ENCODE peak calls at places on chromosomes 3 and 15, in five cellular contexts. H, U, E, N and Z are unnamed samples.

GRCh38 chr15:22819651-22820050 is 18.8 kb upstream of the NIPA2 start:
- DNase-seq in H (no peak), U (no peak), E (no peak), N (no peak), Z (no peak)

GRCh38 chr15:96181873-96182301 is 148.6 kb upstream of the NR2F2 start:
- DNase-seq in H (no peak), U (no peak), E (no peak), N (no peak), Z (no peak)

GRCh38 chr3:4829031-4829394 is 150.2 kb upstream of the BHLHE40 start:
- DNase-seq in H (no peak), U (no peak), E (no peak), N (no peak), Z (no peak)

GRCh38 chr3:115062009-115062408 is 85.1 kb downstream of the ZBTB20 start:
- DNase-seq in H (no peak), U (no peak), E (no peak), N (no peak), Z (peak; percentile 68)

GRCh38 chr3:190122198-190122771 is 1.6 kb upstream of the P3H2 start:
- DNase-seq in H (peak; percentile 77), U (no peak), E (no peak), N (no peak), Z (peak; percentile 20)

GRCh38 chr3:190433626-190434025 is 16.1 kb downstream of the TMEM207 start:
- DNase-seq in H (no peak), U (no peak), E (no peak), N (no peak), Z (no peak)

GRCh38 chr3:93867425-93867824 is 106.3 kb downstream of the PROS1 start:
- DNase-seq in H (no peak), U (no peak), E (no peak), N (no peak), Z (peak; percentile 32)

GRCh38 chr3:25820816-25821486 is 31.1 kb downstream of the OXSM start:
- DNase-seq in H (no peak), U (no peak), E (no peak), N (peak; percentile 18), Z (no peak)

GRCh38 chr3:50674349-50675178 is at the start of gene DOCK3:
- DNase-seq in H (peak; percentile 51), U (peak; percentile 40), E (peak; percentile 49), N (no peak), Z (peak; percentile 31)

GRCh38 chr15:74982183-74982582 is 13.2 kb upstream of the SCAMP5 start:
- DNase-seq in H (no peak), U (no peak), E (no peak), N (no peak), Z (no peak)

GRCh38 chr3:121998030-121998580 is 23.9 kb downstream of the ILDR1 start:
- DNase-seq in H (peak; percentile 32), U (no peak), E (no peak), N (no peak), Z (no peak)

GRCh38 chr15:73987646-73988045 is 4.4 kb downstream of the STOML1 start:
- DNase-seq in H (no peak), U (no peak), E (no peak), N (no peak), Z (no peak)

GRCh38 chr3:54008744-54009143 is 113.6 kb upstream of the CACNA2D3 start:
- DNase-seq in H (no peak), U (no peak), E (no peak), N (no peak), Z (no peak)

GRCh38 chr3:147958754-147959153 is 549.6 kb downstream of the ZIC1 start:
- DNase-seq in H (no peak), U (no peak), E (no peak), N (no peak), Z (no peak)

GRCh38 chr3:126536126-126536525 is 12.2 kb downstream of the CHST13 start:
- DNase-seq in H (no peak), U (no peak), E (no peak), N (no peak), Z (no peak)

GRCh38 chr3:194135516-194135805 is 487 bp upstream of the HES1 start:
- DNase-seq in H (no peak), U (no peak), E (no peak), N (no peak), Z (no peak)